ENCODE peak calls at places on chromosomes 16 and 17, in seven cellular contexts. K is tibial nerve, N is AG04450, V is small intestine, A is neural progenitor cell, Z is RWPE1, G is mesendoderm. I is an unnamed sample.

GRCh38 chr16:85931596-85932402 is 32.8 kb downstream of the IRF8 start:
- DNase-seq in K (no peak), N (no peak), V (no peak), A (no peak), Z (no peak), G (no peak), I (no peak)

GRCh38 chr17:76688165-76688622 is 22.6 kb downstream of the MXRA7 start:
- DNase-seq in K (no peak), N (no peak), V (no peak), A (no peak), Z (no peak), G (no peak), I (no peak)

GRCh38 chr17:61404702-61405046 is 5.0 kb downstream of the TBX2 start:
- DNase-seq in K (peak), N (no peak), V (no peak), A (no peak), Z (no peak), G (no peak), I (no peak)

GRCh38 chr16:56611281-56611833 is 3.0 kb downstream of the MT2A start:
- DNase-seq in K (no peak), N (no peak), V (no peak), A (no peak), Z (no peak), G (no peak), I (no peak)

GRCh38 chr17:82267575-82268379 is 5.7 kb downstream of the CSNK1D start:
- DNase-seq in K (peak), N (peak), V (peak), A (no peak), Z (peak), G (no peak), I (no peak)

GRCh38 chr16:79932564-79932963 is 332.0 kb upstream of the MAF start:
- DNase-seq in K (no peak), N (no peak), V (peak), A (no peak), Z (peak), G (no peak), I (peak)

GRCh38 chr17:80970044-80970761 is 21.4 kb upstream of the CHMP6 start:
- DNase-seq in K (no peak), N (no peak), V (no peak), A (peak), Z (peak), G (peak), I (no peak)

GRCh38 chr17:76166168-76166567 is 25.1 kb upstream of the FOXJ1 start:
- DNase-seq in K (no peak), N (no peak), V (no peak), A (no peak), Z (no peak), G (no peak), I (no peak)

GRCh38 chr17:19978206-19978802 is 676 bp upstream of the AKAP10 start:
- DNase-seq in K (no peak), N (no peak), V (no peak), A (no peak), Z (no peak), G (peak), I (no peak)

GRCh38 chr17:45135192-45135977 is at the start of gene ACBD4:
- DNase-seq in K (peak), N (peak), V (peak), A (peak), Z (peak), G (peak), I (peak)

GRCh38 chr17:61627125-61627524 is 36.1 kb upstream of the NACA2 start:
- DNase-seq in K (no peak), N (no peak), V (no peak), A (no peak), Z (no peak), G (no peak), I (no peak)

GRCh38 chr17:78174332-78174869 is 6.0 kb downstream of the SYNGR2 start:
- DNase-seq in K (no peak), N (no peak), V (peak), A (no peak), Z (no peak), G (no peak), I (no peak)

GRCh38 chr17:63278731-63279442 is 167.2 kb downstream of the CYB561 start:
- DNase-seq in K (no peak), N (no peak), V (no peak), A (no peak), Z (no peak), G (no peak), I (no peak)

GRCh38 chr17:37220609-37220953 is 155.2 kb upstream of the C17orf78 start:
- DNase-seq in K (no peak), N (peak), V (no peak), A (peak), Z (no peak), G (peak), I (no peak)

GRCh38 chr16:2956566-2956956 is 7.5 kb upstream of the KREMEN2 start:
- DNase-seq in K (no peak), N (no peak), V (no peak), A (no peak), Z (no peak), G (no peak), I (no peak)

GRCh38 chr17:81097134-81097942 is 62.4 kb downstream of the BAIAP2 start:
- DNase-seq in K (peak), N (peak), V (peak), A (peak), Z (peak), G (peak), I (no peak)

GRCh38 chr17:55089955-55090573 is 121.5 kb downstream of the STXBP4 start:
- DNase-seq in K (no peak), N (no peak), V (peak), A (peak), Z (no peak), G (peak), I (no peak)

GRCh38 chr16:19071811-19072777 is 4.7 kb downstream of the COQ7 start:
- DNase-seq in K (no peak), N (no peak), V (peak), A (peak), Z (peak), G (peak), I (no peak)

GRCh38 chr16:13510425-13511151 is 409.4 kb upstream of the ERCC4 start:
- DNase-seq in K (no peak), N (no peak), V (no peak), A (peak), Z (no peak), G (peak), I (no peak)

GRCh38 chr16:8919089-8919933 is 37.2 kb downstream of the LITAFD start:
- DNase-seq in K (no peak), N (no peak), V (no peak), A (no peak), Z (no peak), G (no peak), I (no peak)

GRCh38 chr17:7478276-7479138 is 924 bp downstream of the ZBTB4 start:
- DNase-seq in K (no peak), N (no peak), V (peak), A (peak), Z (peak), G (peak), I (no peak)

GRCh38 chr17:39618252-39618913 is 8.4 kb upstream of the PPP1R1B start:
- DNase-seq in K (no peak), N (no peak), V (peak), A (no peak), Z (peak), G (no peak), I (no peak)

GRCh38 chr17:27980035-27980434 is 62.4 kb upstream of the NLK start:
- DNase-seq in K (no peak), N (peak), V (no peak), A (no peak), Z (peak), G (peak), I (peak)

GRCh38 chr17:39357488-39357887 is 43.9 kb downstream of the FBXL20 start:
- DNase-seq in K (no peak), N (no peak), V (peak), A (no peak), Z (no peak), G (no peak), I (no peak)

GRCh38 chr16:30870904-30871303 is 23.0 kb downstream of the BCL7C start:
- DNase-seq in K (no peak), N (no peak), V (no peak), A (no peak), Z (no peak), G (no peak), I (no peak)

GRCh38 chr16:65793781-65794180 is 572.7 kb upstream of the CDH5 start:
- DNase-seq in K (no peak), N (no peak), V (no peak), A (no peak), Z (no peak), G (no peak), I (no peak)

GRCh38 chr17:74833501-74834361 is 26.0 kb downstream of the GRIN2C start:
- DNase-seq in K (no peak), N (no peak), V (no peak), A (peak), Z (peak), G (no peak), I (no peak)

GRCh38 chr17:49425004-49425286 is 10.3 kb upstream of the PHB1 start:
- DNase-seq in K (no peak), N (no peak), V (no peak), A (no peak), Z (no peak), G (no peak), I (no peak)

GRCh38 chr17:8119575-8120519 is 1.5 kb upstream of the ALOXE3 start:
- DNase-seq in K (peak), N (peak), V (peak), A (peak), Z (no peak), G (peak), I (peak)

GRCh38 chr17:55513885-55514590 is 2.8 kb upstream of the SMIM36 start:
- DNase-seq in K (peak), N (peak), V (peak), A (peak), Z (peak), G (peak), I (no peak)

GRCh38 chr16:84616515-84616914 is 1.4 kb downstream of the COTL1 start:
- DNase-seq in K (no peak), N (no peak), V (peak), A (no peak), Z (peak), G (no peak), I (no peak)

GRCh38 chr16:2751577-2752034 is 832 bp upstream of the SRRM2 start:
- DNase-seq in K (no peak), N (peak), V (no peak), A (no peak), Z (peak), G (peak), I (no peak)

GRCh38 chr17:57671546-57672204 is 73.4 kb downstream of the CCDC182 start:
- DNase-seq in K (peak), N (peak), V (peak), A (peak), Z (peak), G (peak), I (peak)

GRCh38 chr17:39235555-39236221 is 9.9 kb upstream of the STAC2 start:
- DNase-seq in K (no peak), N (no peak), V (peak), A (peak), Z (peak), G (peak), I (peak)

DNA sequence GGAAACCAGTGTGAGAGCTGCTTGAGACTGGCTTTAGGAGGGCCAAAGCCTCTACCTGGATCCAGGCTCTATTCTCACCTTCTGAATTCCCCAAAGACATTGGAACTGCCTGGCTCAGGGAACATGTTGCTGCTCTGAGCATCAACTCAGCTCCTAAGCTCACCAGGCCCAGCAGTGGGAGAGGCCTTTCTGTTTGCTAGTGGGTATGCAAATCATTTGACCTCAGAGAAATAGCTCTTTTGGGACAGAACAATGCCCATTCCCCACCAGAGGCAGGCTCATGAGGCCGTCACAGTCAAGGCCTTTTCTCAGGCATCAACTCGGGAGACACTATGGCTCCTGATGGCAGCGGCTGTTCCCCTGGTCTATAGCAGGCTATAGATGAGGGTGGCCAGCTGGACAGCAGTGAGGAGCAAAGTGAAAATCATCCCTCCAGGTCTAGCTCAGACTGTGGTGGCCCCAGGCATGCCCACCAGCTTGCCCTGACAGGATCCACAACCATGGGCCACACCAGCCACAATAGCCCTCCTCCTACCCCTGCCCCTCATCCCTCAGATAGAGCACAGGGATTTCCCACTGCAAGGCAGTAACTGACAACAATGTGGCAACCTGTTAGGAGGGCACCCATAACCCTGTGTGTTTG is 30.4 kb upstream of the GFOD2 start:
- DNase-seq in K (no peak), N (no peak), V (no peak), A (no peak), Z (no peak), G (no peak), I (no peak)
- H3K27ac ChIP-seq in K (no peak), N (no peak), V (no peak), A (no peak), Z (peak), G (no peak), I (peak)

GRCh38 chr17:9984768-9985167 is 79.7 kb upstream of the RCVRN start:
- DNase-seq in K (no peak), N (no peak), V (no peak), A (no peak), Z (no peak), G (no peak), I (no peak)

GRCh38 chr17:9985622-9986021 is 80.6 kb upstream of the RCVRN start:
- DNase-seq in K (no peak), N (no peak), V (no peak), A (no peak), Z (no peak), G (no peak), I (no peak)

GRCh38 chr17:9979463-9979995 is 74.5 kb upstream of the RCVRN start:
- DNase-seq in K (no peak), N (no peak), V (no peak), A (no peak), Z (peak), G (no peak), I (no peak)

GRCh38 chr17:9981344-9981915 is 76.4 kb upstream of the RCVRN start:
- DNase-seq in K (no peak), N (no peak), V (no peak), A (no peak), Z (no peak), G (no peak), I (no peak)

DNA sequence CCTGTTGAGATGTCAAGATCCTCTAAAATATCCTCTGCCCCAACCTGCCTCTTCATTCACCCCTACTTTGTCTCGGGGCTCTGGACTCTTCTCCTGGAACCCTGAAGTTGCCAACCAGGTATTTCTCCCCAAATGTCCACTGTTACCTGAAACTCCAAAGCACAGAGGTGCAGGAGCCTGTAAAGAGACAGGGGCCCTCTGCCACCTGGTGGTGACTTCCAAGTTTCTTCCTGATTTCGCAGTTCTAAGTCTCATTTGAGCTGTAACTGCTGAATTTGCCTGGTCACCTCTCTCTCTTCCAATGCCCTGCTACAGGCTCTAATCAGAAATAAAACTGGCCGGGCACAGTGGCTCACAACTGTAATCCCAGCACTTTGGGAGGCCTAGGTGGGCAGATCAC is 77.1 kb upstream of the RCVRN start:
- DNase-seq in K (no peak), N (no peak), V (no peak), A (peak), Z (peak), G (peak), I (no peak)
- H3K27ac ChIP-seq in K (no peak), N (no peak), V (no peak), A (no peak), Z (no peak), G (no peak), I (no peak)

DNA sequence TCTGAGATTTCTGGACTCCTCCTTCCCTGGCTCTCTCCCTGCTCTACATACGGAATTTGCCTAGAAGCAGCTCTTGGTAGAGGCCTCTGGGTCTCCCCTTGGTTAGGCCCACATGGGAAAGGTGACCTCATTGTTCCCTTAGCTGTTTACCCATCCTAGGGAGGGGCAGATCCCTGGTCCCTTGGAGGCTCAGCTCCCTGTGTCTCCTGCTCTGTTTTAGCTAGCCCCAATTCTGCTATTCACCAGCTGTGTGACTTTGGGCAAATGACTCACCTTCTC is 3.8 kb downstream of the ABCC3 start:
- DNase-seq in K (no peak), N (no peak), V (no peak), A (no peak), Z (no peak), G (peak), I (no peak)
- H3K27ac ChIP-seq in K (no peak), N (peak), V (peak), A (no peak), Z (peak), G (no peak), I (peak)

GRCh38 chr17:34997355-34997862 is 17.1 kb downstream of the LIG3 start:
- DNase-seq in K (no peak), N (peak), V (no peak), A (no peak), Z (no peak), G (no peak), I (no peak)

GRCh38 chr17:34998205-34998604 is 17.9 kb downstream of the LIG3 start:
- DNase-seq in K (peak), N (peak), V (peak), A (peak), Z (peak), G (peak), I (no peak)

GRCh38 chr17:34993031-34993430 is 12.7 kb downstream of the LIG3 start:
- DNase-seq in K (no peak), N (no peak), V (no peak), A (no peak), Z (no peak), G (no peak), I (no peak)

GRCh38 chr17:34999456-34999855 is 19.1 kb downstream of the LIG3 start:
- DNase-seq in K (no peak), N (no peak), V (no peak), A (no peak), Z (no peak), G (no peak), I (no peak)

GRCh38 chr17:34996422-34997029 is 16.2 kb downstream of the LIG3 start:
- DNase-seq in K (no peak), N (no peak), V (no peak), A (no peak), Z (no peak), G (no peak), I (no peak)
- H3K27ac ChIP-seq in K (no peak), N (peak), V (no peak), A (no peak), Z (no peak), G (no peak), I (no peak)

DNA sequence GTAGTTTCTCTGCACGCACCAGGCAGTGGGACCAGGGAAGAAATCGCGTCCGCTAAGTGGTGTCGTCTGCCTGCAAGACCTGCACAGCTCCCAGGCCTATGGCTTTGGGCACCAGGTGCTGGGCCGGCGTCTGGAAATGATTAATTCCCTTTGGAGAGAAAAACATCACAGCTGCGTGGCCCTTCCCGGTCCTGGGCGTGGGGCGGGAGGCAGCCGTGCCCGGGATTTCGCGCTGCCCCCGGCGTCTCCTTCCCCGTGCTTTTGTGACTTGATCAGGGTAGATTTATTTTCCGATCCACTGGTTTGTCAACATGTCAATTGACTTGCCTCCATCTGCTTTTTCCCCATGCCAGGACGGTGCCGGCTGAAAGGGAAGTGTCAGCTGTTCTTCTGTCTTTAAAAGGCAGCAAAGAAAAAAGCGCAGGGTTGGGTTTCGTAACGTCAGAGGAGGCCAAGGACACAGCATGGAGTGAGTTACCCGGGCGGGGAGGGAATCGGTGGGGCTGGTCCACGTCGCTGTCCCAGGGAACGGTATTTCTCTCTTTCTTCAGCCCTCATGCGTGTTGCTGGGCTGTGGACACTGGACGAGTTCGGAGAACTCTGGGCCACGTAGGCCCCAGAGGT is 188.2 kb upstream of the ZNF469 start:
- DNase-seq in K (no peak), N (no peak), V (peak), A (no peak), Z (no peak), G (no peak), I (no peak)
- H3K27ac ChIP-seq in K (no peak), N (no peak), V (peak), A (no peak), Z (no peak), G (no peak), I (no peak)

I was measured in epithelial cell of prostate.